ENCODE peak calls at places on chromosomes 2 and 18, in seven cellular contexts. One of them, this sample, is unnamed.
A peak's percentile ranks its signal among the peaks of the same experiment; 100 is the strongest.

GRCh38 chr2:169452080-169452479 is 27.2 kb upstream of the BBS5 start:
- DNase-seq in ovary: no peak
- DNase-seq in kidney: no peak
- DNase-seq in transverse colon: no peak
- DNase-seq in HFFc6: peak; percentile 9
- DNase-seq in fibroblast of the aortic adventitia: peak; percentile 71
- DNase-seq in chondrocyte: no peak
- DNase-seq in this sample: peak; percentile 22

GRCh38 chr2:30266051-30266621 is 34.8 kb downstream of the LBH start:
- DNase-seq in transverse colon: peak; percentile 34
- DNase-seq in fibroblast of the aortic adventitia: no peak
- DNase-seq in HFFc6: no peak
- DNase-seq in kidney: no peak
- DNase-seq in chondrocyte: no peak
- DNase-seq in ovary: no peak
- DNase-seq in this sample: no peak

GRCh38 chr2:217870528-217871011 is 132.2 kb downstream of the TNS1 start:
- DNase-seq in chondrocyte: no peak
- DNase-seq in kidney: no peak
- DNase-seq in ovary: no peak
- DNase-seq in transverse colon: no peak
- DNase-seq in fibroblast of the aortic adventitia: no peak
- DNase-seq in HFFc6: no peak
- DNase-seq in this sample: no peak

GRCh38 chr2:113847144-113847543 is 42.7 kb upstream of the ACTR3 start:
- DNase-seq in HFFc6: no peak
- DNase-seq in ovary: no peak
- DNase-seq in transverse colon: no peak
- DNase-seq in chondrocyte: no peak
- DNase-seq in kidney: no peak
- DNase-seq in fibroblast of the aortic adventitia: peak; percentile 54
- DNase-seq in this sample: no peak

GRCh38 chr2:65553504-65554074 is 121.2 kb upstream of the SPRED2 start:
- DNase-seq in transverse colon: no peak
- DNase-seq in chondrocyte: no peak
- DNase-seq in ovary: no peak
- DNase-seq in fibroblast of the aortic adventitia: no peak
- DNase-seq in kidney: no peak
- DNase-seq in HFFc6: no peak
- DNase-seq in this sample: no peak

GRCh38 chr2:176879596-176879995 is 333.0 kb upstream of the HNRNPA3 start:
- DNase-seq in transverse colon: no peak
- DNase-seq in HFFc6: no peak
- DNase-seq in ovary: no peak
- DNase-seq in kidney: no peak
- DNase-seq in chondrocyte: no peak
- DNase-seq in fibroblast of the aortic adventitia: no peak
- DNase-seq in this sample: no peak

GRCh38 chr2:110688594-110689091 is 10.8 kb upstream of the BUB1 start:
- DNase-seq in chondrocyte: no peak
- DNase-seq in HFFc6: no peak
- DNase-seq in kidney: no peak
- DNase-seq in transverse colon: no peak
- DNase-seq in ovary: no peak
- DNase-seq in fibroblast of the aortic adventitia: no peak
- DNase-seq in this sample: no peak

GRCh38 chr2:210086930-210087329 is 84.3 kb downstream of the KANSL1L start:
- DNase-seq in ovary: no peak
- DNase-seq in chondrocyte: no peak
- DNase-seq in kidney: no peak
- DNase-seq in HFFc6: no peak
- DNase-seq in fibroblast of the aortic adventitia: no peak
- DNase-seq in transverse colon: no peak
- DNase-seq in this sample: no peak

GRCh38 chr2:48860391-48860790 is 104.9 kb upstream of the LHCGR start:
- DNase-seq in HFFc6: no peak
- DNase-seq in kidney: no peak
- DNase-seq in ovary: no peak
- DNase-seq in chondrocyte: no peak
- DNase-seq in transverse colon: no peak
- DNase-seq in fibroblast of the aortic adventitia: no peak
- DNase-seq in this sample: no peak

GRCh38 chr2:105395691-105396090 is 3.2 kb downstream of the FHL2 start:
- DNase-seq in kidney: no peak
- DNase-seq in fibroblast of the aortic adventitia: peak; percentile 37
- DNase-seq in transverse colon: peak; percentile 8
- DNase-seq in ovary: no peak
- DNase-seq in HFFc6: no peak
- DNase-seq in chondrocyte: no peak
- DNase-seq in this sample: no peak

GRCh38 chr2:138267161-138267901 is 234.2 kb upstream of the SPOPL start:
- DNase-seq in HFFc6: peak; percentile 66
- DNase-seq in fibroblast of the aortic adventitia: peak; percentile 84
- DNase-seq in transverse colon: no peak
- DNase-seq in kidney: no peak
- DNase-seq in chondrocyte: no peak
- DNase-seq in ovary: no peak
- DNase-seq in this sample: peak; percentile 28

GRCh38 chr18:7590800-7591560 is 23.9 kb downstream of the PTPRM start:
- DNase-seq in chondrocyte: no peak
- DNase-seq in ovary: no peak
- DNase-seq in transverse colon: no peak
- DNase-seq in fibroblast of the aortic adventitia: no peak
- DNase-seq in kidney: no peak
- DNase-seq in HFFc6: peak; percentile 21
- DNase-seq in this sample: no peak

GRCh38 chr2:26768759-26769500 is 4.8 kb downstream of the SLC35F6 start:
- DNase-seq in kidney: peak; percentile 83
- DNase-seq in ovary: peak; percentile 67
- DNase-seq in fibroblast of the aortic adventitia: peak; percentile 82
- DNase-seq in transverse colon: peak; percentile 70
- DNase-seq in HFFc6: no peak
- DNase-seq in chondrocyte: no peak
- DNase-seq in this sample: no peak

GRCh38 chr2:12061785-12062184 is 315.4 kb downstream of the LPIN1 start:
- DNase-seq in fibroblast of the aortic adventitia: no peak
- DNase-seq in kidney: no peak
- DNase-seq in ovary: no peak
- DNase-seq in HFFc6: no peak
- DNase-seq in transverse colon: no peak
- DNase-seq in chondrocyte: no peak
- DNase-seq in this sample: no peak

GRCh38 chr2:71067567-71068217 is 756 bp upstream of the NAGK start:
- DNase-seq in chondrocyte: no peak
- DNase-seq in ovary: peak; percentile 35
- DNase-seq in kidney: peak; percentile 72
- DNase-seq in fibroblast of the aortic adventitia: no peak
- DNase-seq in HFFc6: no peak
- DNase-seq in transverse colon: no peak
- DNase-seq in this sample: no peak

GRCh38 chr2:37005118-37005868 is 39.0 kb upstream of the STRN start:
- DNase-seq in kidney: no peak
- DNase-seq in HFFc6: no peak
- DNase-seq in chondrocyte: no peak
- DNase-seq in transverse colon: peak; percentile 21
- DNase-seq in ovary: no peak
- DNase-seq in fibroblast of the aortic adventitia: peak; percentile 49
- DNase-seq in this sample: peak; percentile 23

GRCh38 chr2:174546519-174547506 is 50.8 kb downstream of the WIPF1 start:
- DNase-seq in chondrocyte: no peak
- DNase-seq in ovary: no peak
- DNase-seq in HFFc6: peak; percentile 53
- DNase-seq in transverse colon: no peak
- DNase-seq in kidney: no peak
- DNase-seq in fibroblast of the aortic adventitia: peak; percentile 42
- DNase-seq in this sample: peak; percentile 61

GRCh38 chr2:120205901-120206581 is 17.2 kb downstream of the TMEM185B start:
- DNase-seq in chondrocyte: no peak
- DNase-seq in ovary: no peak
- DNase-seq in HFFc6: no peak
- DNase-seq in transverse colon: peak; percentile 67
- DNase-seq in fibroblast of the aortic adventitia: no peak
- DNase-seq in kidney: no peak
- DNase-seq in this sample: no peak
- TF ChIP-seq CTCF in chondrocyte: peak; percentile 55
- TF ChIP-seq CTCF in ovary: no peak
- TF ChIP-seq CTCF in HFFc6: peak; percentile 74
- TF ChIP-seq CTCF in transverse colon: peak; percentile 33
- TF ChIP-seq CTCF in fibroblast of the aortic adventitia: peak; percentile 37
- TF ChIP-seq CTCF in kidney: peak; percentile 8
- TF ChIP-seq CTCF in this sample: peak; percentile 82

DNA sequence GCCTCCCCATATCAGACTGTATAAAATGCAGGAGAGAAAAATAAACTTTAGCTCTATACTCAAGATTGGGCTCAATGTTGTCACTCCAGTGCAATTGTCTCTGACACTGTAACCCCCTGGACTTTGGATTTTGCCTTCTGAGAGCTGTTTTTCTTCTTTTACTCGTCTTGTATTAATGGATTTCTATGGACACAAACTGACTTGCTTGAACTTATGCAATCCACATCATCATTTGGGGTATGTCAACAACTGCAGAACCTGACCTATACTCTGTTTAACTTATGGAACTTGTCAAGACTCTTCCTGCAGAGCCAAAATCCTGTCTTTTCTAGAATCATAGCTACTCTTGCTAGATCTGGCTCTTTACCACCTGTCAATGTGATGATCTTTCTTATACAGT is 257.7 kb upstream of the DCC start:
- DNase-seq in ovary: no peak
- DNase-seq in HFFc6: no peak
- DNase-seq in fibroblast of the aortic adventitia: no peak
- DNase-seq in kidney: no peak
- DNase-seq in chondrocyte: no peak
- DNase-seq in transverse colon: no peak
- DNase-seq in this sample: no peak
- TF ChIP-seq CTCF in ovary: no peak
- TF ChIP-seq CTCF in HFFc6: no peak
- TF ChIP-seq CTCF in fibroblast of the aortic adventitia: no peak
- TF ChIP-seq CTCF in kidney: no peak
- TF ChIP-seq CTCF in chondrocyte: no peak
- TF ChIP-seq CTCF in transverse colon: no peak
- TF ChIP-seq CTCF in this sample: no peak

GRCh38 chr2:9779572-9780264 is 63.6 kb upstream of the TAF1B start:
- DNase-seq in ovary: no peak
- DNase-seq in kidney: peak; percentile 68
- DNase-seq in HFFc6: no peak
- DNase-seq in chondrocyte: no peak
- DNase-seq in transverse colon: no peak
- DNase-seq in fibroblast of the aortic adventitia: no peak
- DNase-seq in this sample: no peak

GRCh38 chr2:9778471-9779402 is 64.5 kb upstream of the TAF1B start:
- DNase-seq in chondrocyte: peak; percentile 46
- DNase-seq in fibroblast of the aortic adventitia: peak; percentile 51
- DNase-seq in kidney: peak; percentile 46
- DNase-seq in HFFc6: no peak
- DNase-seq in transverse colon: no peak
- DNase-seq in ovary: no peak
- DNase-seq in this sample: no peak

GRCh38 chr2:9777081-9777480 is 66.2 kb upstream of the TAF1B start:
- DNase-seq in kidney: peak; percentile 57
- DNase-seq in ovary: no peak
- DNase-seq in transverse colon: no peak
- DNase-seq in fibroblast of the aortic adventitia: no peak
- DNase-seq in HFFc6: no peak
- DNase-seq in chondrocyte: peak; percentile 68
- DNase-seq in this sample: no peak

GRCh38 chr2:9775999-9776685 is 67.1 kb upstream of the TAF1B start:
- DNase-seq in kidney: peak; percentile 66
- DNase-seq in fibroblast of the aortic adventitia: no peak
- DNase-seq in HFFc6: no peak
- DNase-seq in transverse colon: no peak
- DNase-seq in ovary: no peak
- DNase-seq in chondrocyte: peak; percentile 58
- DNase-seq in this sample: no peak

DNA sequence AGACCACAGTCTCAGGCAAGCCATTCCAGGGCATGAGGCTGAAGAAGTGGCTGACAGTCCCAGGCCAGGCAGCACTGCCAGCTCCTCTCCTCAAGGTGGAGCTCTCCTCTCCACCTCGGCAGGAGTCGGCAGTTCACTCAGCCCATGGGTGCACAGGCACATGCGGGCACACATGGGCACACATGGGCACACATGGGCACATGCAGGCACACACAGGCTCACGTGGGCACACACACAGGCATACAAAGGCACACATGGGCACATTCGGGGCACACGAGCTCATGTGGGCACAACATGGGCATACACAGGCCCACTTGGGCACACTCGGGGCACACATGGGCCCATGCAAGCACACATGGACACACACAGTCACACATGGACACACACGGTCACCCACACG is 65.3 kb upstream of the TAF1B start:
- DNase-seq in ovary: no peak
- DNase-seq in chondrocyte: peak; percentile 64
- DNase-seq in HFFc6: no peak
- DNase-seq in fibroblast of the aortic adventitia: no peak
- DNase-seq in transverse colon: peak; percentile 46
- DNase-seq in kidney: peak; percentile 51
- DNase-seq in this sample: no peak
- TF ChIP-seq CTCF in ovary: no peak
- TF ChIP-seq CTCF in chondrocyte: peak; percentile 50
- TF ChIP-seq CTCF in HFFc6: peak; percentile 65
- TF ChIP-seq CTCF in fibroblast of the aortic adventitia: peak; percentile 14
- TF ChIP-seq CTCF in transverse colon: peak; percentile 39
- TF ChIP-seq CTCF in kidney: peak; percentile 26
- TF ChIP-seq CTCF in this sample: peak; percentile 37

GRCh38 chr2:59789523-59789922 is 763.9 kb downstream of the BCL11A start:
- DNase-seq in HFFc6: no peak
- DNase-seq in transverse colon: no peak
- DNase-seq in chondrocyte: no peak
- DNase-seq in fibroblast of the aortic adventitia: no peak
- DNase-seq in kidney: no peak
- DNase-seq in ovary: no peak
- DNase-seq in this sample: no peak
- TF ChIP-seq CTCF in HFFc6: no peak
- TF ChIP-seq CTCF in transverse colon: no peak
- TF ChIP-seq CTCF in chondrocyte: no peak
- TF ChIP-seq CTCF in fibroblast of the aortic adventitia: no peak
- TF ChIP-seq CTCF in kidney: no peak
- TF ChIP-seq CTCF in ovary: no peak
- TF ChIP-seq CTCF in this sample: peak; percentile 14

GRCh38 chr18:902179-902718 is 2.4 kb upstream of the ADCYAP1 start:
- DNase-seq in HFFc6: no peak
- DNase-seq in chondrocyte: no peak
- DNase-seq in ovary: no peak
- DNase-seq in kidney: no peak
- DNase-seq in transverse colon: no peak
- DNase-seq in fibroblast of the aortic adventitia: peak; percentile 69
- DNase-seq in this sample: peak; percentile 24
- TF ChIP-seq CTCF in HFFc6: peak; percentile 26
- TF ChIP-seq CTCF in chondrocyte: peak; percentile 74
- TF ChIP-seq CTCF in ovary: no peak
- TF ChIP-seq CTCF in kidney: peak; percentile 21
- TF ChIP-seq CTCF in transverse colon: no peak
- TF ChIP-seq CTCF in fibroblast of the aortic adventitia: peak; percentile 56
- TF ChIP-seq CTCF in this sample: no peak

DNA sequence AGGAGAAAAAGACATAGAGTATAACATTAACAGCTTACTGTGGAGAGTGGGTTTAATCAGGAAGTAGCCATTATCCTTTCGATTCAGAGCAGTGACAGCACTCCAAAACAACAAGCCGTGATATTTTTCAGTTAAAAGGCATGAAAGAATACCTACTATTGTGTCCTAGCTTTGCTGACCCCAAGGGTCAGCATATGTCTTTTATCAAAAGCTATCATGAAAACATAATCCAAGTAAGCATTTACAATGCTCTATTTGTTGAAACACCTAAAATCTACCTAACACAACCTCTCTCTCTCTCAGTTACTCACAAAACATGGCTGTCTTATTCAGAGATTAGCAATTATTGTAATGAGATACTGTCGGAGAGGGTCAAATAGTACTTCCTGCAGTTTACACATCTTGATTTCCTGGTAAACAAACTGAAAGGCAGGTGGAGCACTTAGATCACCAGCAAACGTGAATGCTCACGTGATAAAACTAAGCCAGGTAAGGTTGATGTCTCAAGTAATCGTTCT is 100.0 kb downstream of the BAZ2B start:
- DNase-seq in fibroblast of the aortic adventitia: peak; percentile 43
- DNase-seq in HFFc6: peak; percentile 8
- DNase-seq in chondrocyte: no peak
- DNase-seq in ovary: no peak
- DNase-seq in transverse colon: peak; percentile 23
- DNase-seq in kidney: no peak
- DNase-seq in this sample: peak; percentile 59
- TF ChIP-seq CTCF in fibroblast of the aortic adventitia: no peak
- TF ChIP-seq CTCF in HFFc6: no peak
- TF ChIP-seq CTCF in chondrocyte: peak; percentile 11
- TF ChIP-seq CTCF in ovary: no peak
- TF ChIP-seq CTCF in transverse colon: no peak
- TF ChIP-seq CTCF in kidney: peak; percentile 7
- TF ChIP-seq CTCF in this sample: peak; percentile 19